ENCODE peak calls at places on chromosomes 16 and 17, in seven cellular contexts. One of them, this sample, is unnamed.

GRCh38 chr17:73429440-73430164 is 117.8 kb upstream of the CDC42EP4 start:
- DNase-seq in cardiac fibroblast: peak
- DNase-seq in endodermal cell: peak
- DNase-seq in CD8-positive, alpha-beta memory T cell: peak
- DNase-seq in BE2C: peak
- DNase-seq in IMR-90: peak
- DNase-seq in uterus: peak
- DNase-seq in this sample: peak

GRCh38 chr17:51653902-51654301 is 393.6 kb downstream of the UTP18 start:
- DNase-seq in cardiac fibroblast: no peak
- DNase-seq in endodermal cell: peak
- DNase-seq in CD8-positive, alpha-beta memory T cell: no peak
- DNase-seq in BE2C: peak
- DNase-seq in IMR-90: no peak
- DNase-seq in uterus: no peak
- DNase-seq in this sample: no peak

GRCh38 chr17:15930426-15930825 is 14.5 kb upstream of the ADORA2B start:
- DNase-seq in cardiac fibroblast: peak
- DNase-seq in endodermal cell: peak
- DNase-seq in CD8-positive, alpha-beta memory T cell: no peak
- DNase-seq in BE2C: no peak
- DNase-seq in IMR-90: no peak
- DNase-seq in uterus: no peak
- DNase-seq in this sample: no peak

GRCh38 chr16:4682084-4682581 is 11.2 kb upstream of the NUDT16L1 start:
- DNase-seq in cardiac fibroblast: no peak
- DNase-seq in endodermal cell: peak
- DNase-seq in CD8-positive, alpha-beta memory T cell: no peak
- DNase-seq in BE2C: no peak
- DNase-seq in IMR-90: no peak
- DNase-seq in uterus: no peak
- DNase-seq in this sample: no peak

GRCh38 chr17:49076575-49077384 is 55.8 kb upstream of the B4GALNT2 start:
- DNase-seq in cardiac fibroblast: peak
- DNase-seq in endodermal cell: no peak
- DNase-seq in CD8-positive, alpha-beta memory T cell: no peak
- DNase-seq in BE2C: no peak
- DNase-seq in IMR-90: peak
- DNase-seq in uterus: no peak
- DNase-seq in this sample: no peak

GRCh38 chr17:45847101-45847500 is 2.4 kb downstream of the SPPL2C start:
- DNase-seq in cardiac fibroblast: no peak
- DNase-seq in endodermal cell: no peak
- DNase-seq in CD8-positive, alpha-beta memory T cell: no peak
- DNase-seq in BE2C: no peak
- DNase-seq in IMR-90: no peak
- DNase-seq in uterus: no peak
- DNase-seq in this sample: no peak

GRCh38 chr16:80746231-80746630 is 58.2 kb downstream of the CDYL2 start:
- DNase-seq in cardiac fibroblast: no peak
- DNase-seq in endodermal cell: no peak
- DNase-seq in CD8-positive, alpha-beta memory T cell: no peak
- DNase-seq in BE2C: no peak
- DNase-seq in IMR-90: no peak
- DNase-seq in uterus: no peak
- DNase-seq in this sample: no peak

GRCh38 chr16:50954469-50954868 is 196.6 kb downstream of the SALL1 start:
- DNase-seq in cardiac fibroblast: no peak
- DNase-seq in endodermal cell: no peak
- DNase-seq in CD8-positive, alpha-beta memory T cell: no peak
- DNase-seq in BE2C: no peak
- DNase-seq in IMR-90: no peak
- DNase-seq in uterus: no peak
- DNase-seq in this sample: no peak

GRCh38 chr17:27390540-27390939 is 65.7 kb upstream of the KSR1 start:
- DNase-seq in cardiac fibroblast: no peak
- DNase-seq in endodermal cell: peak
- DNase-seq in CD8-positive, alpha-beta memory T cell: no peak
- DNase-seq in BE2C: no peak
- DNase-seq in IMR-90: no peak
- DNase-seq in uterus: no peak
- DNase-seq in this sample: no peak

GRCh38 chr17:37768438-37768837 is 23.6 kb upstream of the HNF1B start:
- DNase-seq in cardiac fibroblast: no peak
- DNase-seq in endodermal cell: no peak
- DNase-seq in CD8-positive, alpha-beta memory T cell: no peak
- DNase-seq in BE2C: no peak
- DNase-seq in IMR-90: no peak
- DNase-seq in uterus: no peak
- DNase-seq in this sample: no peak

GRCh38 chr17:61481421-61481820 is 29.2 kb downstream of the TBX4 start:
- DNase-seq in cardiac fibroblast: no peak
- DNase-seq in endodermal cell: peak
- DNase-seq in CD8-positive, alpha-beta memory T cell: no peak
- DNase-seq in BE2C: no peak
- DNase-seq in IMR-90: no peak
- DNase-seq in uterus: no peak
- DNase-seq in this sample: no peak

GRCh38 chr17:71115669-71115972 is 946.3 kb downstream of the KCNJ2 start:
- DNase-seq in cardiac fibroblast: no peak
- DNase-seq in endodermal cell: no peak
- DNase-seq in CD8-positive, alpha-beta memory T cell: no peak
- DNase-seq in BE2C: no peak
- DNase-seq in IMR-90: peak
- DNase-seq in uterus: no peak
- DNase-seq in this sample: no peak

GRCh38 chr17:61155590-61156181 is 244.0 kb upstream of the TBX2 start:
- DNase-seq in cardiac fibroblast: no peak
- DNase-seq in endodermal cell: no peak
- DNase-seq in CD8-positive, alpha-beta memory T cell: no peak
- DNase-seq in BE2C: no peak
- DNase-seq in IMR-90: no peak
- DNase-seq in uterus: no peak
- DNase-seq in this sample: no peak

GRCh38 chr17:37220609-37220953 is 155.2 kb upstream of the C17orf78 start:
- DNase-seq in cardiac fibroblast: peak
- DNase-seq in endodermal cell: peak
- DNase-seq in CD8-positive, alpha-beta memory T cell: peak
- DNase-seq in BE2C: peak
- DNase-seq in IMR-90: peak
- DNase-seq in uterus: no peak
- DNase-seq in this sample: no peak

GRCh38 chr17:66531826-66532439 is 229.5 kb downstream of the PRKCA start:
- DNase-seq in cardiac fibroblast: peak
- DNase-seq in endodermal cell: no peak
- DNase-seq in CD8-positive, alpha-beta memory T cell: no peak
- DNase-seq in BE2C: no peak
- DNase-seq in IMR-90: peak
- DNase-seq in uterus: no peak
- DNase-seq in this sample: no peak

GRCh38 chr17:9434502-9435113 is 141.0 kb downstream of the STX8 start:
- DNase-seq in cardiac fibroblast: no peak
- DNase-seq in endodermal cell: no peak
- DNase-seq in CD8-positive, alpha-beta memory T cell: no peak
- DNase-seq in BE2C: no peak
- DNase-seq in IMR-90: no peak
- DNase-seq in uterus: no peak
- DNase-seq in this sample: no peak

GRCh38 chr16:728890-729744 is 2.2 kb downstream of the HAGHL start:
- DNase-seq in cardiac fibroblast: no peak
- DNase-seq in endodermal cell: peak
- DNase-seq in CD8-positive, alpha-beta memory T cell: no peak
- DNase-seq in BE2C: no peak
- DNase-seq in IMR-90: no peak
- DNase-seq in uterus: no peak
- DNase-seq in this sample: peak
- H3K4me3 ChIP-seq in cardiac fibroblast: no peak
- H3K4me3 ChIP-seq in endodermal cell: no peak
- H3K4me3 ChIP-seq in CD8-positive, alpha-beta memory T cell: no peak
- H3K4me3 ChIP-seq in BE2C: peak
- H3K4me3 ChIP-seq in IMR-90: no peak
- H3K4me3 ChIP-seq in uterus: no peak
- H3K4me3 ChIP-seq in this sample: no peak

GRCh38 chr16:10870137-10870776 is 6.7 kb upstream of the CIITA start:
- DNase-seq in cardiac fibroblast: no peak
- DNase-seq in endodermal cell: no peak
- DNase-seq in CD8-positive, alpha-beta memory T cell: no peak
- DNase-seq in BE2C: no peak
- DNase-seq in IMR-90: no peak
- DNase-seq in uterus: no peak
- DNase-seq in this sample: no peak

GRCh38 chr16:10868089-10868488 is 8.9 kb upstream of the CIITA start:
- DNase-seq in cardiac fibroblast: no peak
- DNase-seq in endodermal cell: no peak
- DNase-seq in CD8-positive, alpha-beta memory T cell: no peak
- DNase-seq in BE2C: no peak
- DNase-seq in IMR-90: no peak
- DNase-seq in uterus: no peak
- DNase-seq in this sample: no peak

GRCh38 chr16:10870808-10871156 is 6.2 kb upstream of the CIITA start:
- DNase-seq in cardiac fibroblast: no peak
- DNase-seq in endodermal cell: no peak
- DNase-seq in CD8-positive, alpha-beta memory T cell: no peak
- DNase-seq in BE2C: no peak
- DNase-seq in IMR-90: no peak
- DNase-seq in uterus: no peak
- DNase-seq in this sample: no peak

GRCh38 chr16:10867199-10867598 is 9.8 kb upstream of the CIITA start:
- DNase-seq in cardiac fibroblast: no peak
- DNase-seq in endodermal cell: no peak
- DNase-seq in CD8-positive, alpha-beta memory T cell: no peak
- DNase-seq in BE2C: no peak
- DNase-seq in IMR-90: no peak
- DNase-seq in uterus: no peak
- DNase-seq in this sample: no peak

DNA sequence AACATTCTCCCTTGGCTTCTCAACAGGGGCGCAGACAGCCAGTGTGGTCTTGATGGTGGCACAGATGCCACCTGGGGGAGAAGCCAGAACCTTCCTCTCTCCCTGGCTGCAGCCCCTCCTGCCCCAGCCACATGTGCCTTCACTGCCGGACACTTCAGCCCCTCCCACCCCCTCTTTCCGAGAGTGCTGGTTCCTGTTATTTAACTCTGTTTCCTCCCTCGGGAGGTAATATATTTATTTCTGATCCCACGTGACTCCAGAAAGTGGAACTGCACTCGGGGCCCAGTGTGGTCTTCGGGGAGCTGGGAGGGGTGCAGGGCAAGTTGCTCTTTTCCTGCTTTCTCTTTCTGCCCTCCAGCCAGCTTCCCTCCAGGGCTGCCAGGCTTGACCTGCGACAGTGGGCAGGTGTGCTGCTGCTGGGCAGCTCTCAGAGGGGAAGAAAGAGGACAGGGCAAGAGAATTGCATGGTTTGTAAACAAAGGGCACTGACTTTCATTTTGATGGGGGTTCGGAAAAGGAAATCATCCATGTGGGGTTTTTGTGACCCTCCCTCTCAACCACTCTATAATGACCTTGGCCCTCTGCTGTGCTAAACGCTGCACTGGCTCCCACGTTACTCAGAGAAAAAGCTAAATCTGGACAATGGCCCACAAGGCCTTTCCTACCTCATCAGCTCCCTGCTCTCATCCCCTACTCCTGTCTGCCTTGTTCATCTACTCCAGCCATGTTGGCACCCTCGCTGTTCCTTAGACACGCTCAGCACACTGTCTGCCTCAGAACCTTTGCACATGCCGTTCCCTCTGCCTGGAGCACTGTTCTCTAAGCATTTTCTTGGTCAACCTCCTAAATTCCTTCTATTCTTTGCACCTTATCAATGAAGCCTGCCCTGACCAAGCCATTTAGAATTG is 8.2 kb upstream of the CIITA start:
- DNase-seq in cardiac fibroblast: no peak
- DNase-seq in endodermal cell: no peak
- DNase-seq in CD8-positive, alpha-beta memory T cell: no peak
- DNase-seq in BE2C: no peak
- DNase-seq in IMR-90: no peak
- DNase-seq in uterus: peak
- DNase-seq in this sample: no peak
- H3K4me3 ChIP-seq in cardiac fibroblast: no peak
- H3K4me3 ChIP-seq in endodermal cell: no peak
- H3K4me3 ChIP-seq in CD8-positive, alpha-beta memory T cell: no peak
- H3K4me3 ChIP-seq in BE2C: no peak
- H3K4me3 ChIP-seq in IMR-90: no peak
- H3K4me3 ChIP-seq in uterus: no peak
- H3K4me3 ChIP-seq in this sample: no peak

DNA sequence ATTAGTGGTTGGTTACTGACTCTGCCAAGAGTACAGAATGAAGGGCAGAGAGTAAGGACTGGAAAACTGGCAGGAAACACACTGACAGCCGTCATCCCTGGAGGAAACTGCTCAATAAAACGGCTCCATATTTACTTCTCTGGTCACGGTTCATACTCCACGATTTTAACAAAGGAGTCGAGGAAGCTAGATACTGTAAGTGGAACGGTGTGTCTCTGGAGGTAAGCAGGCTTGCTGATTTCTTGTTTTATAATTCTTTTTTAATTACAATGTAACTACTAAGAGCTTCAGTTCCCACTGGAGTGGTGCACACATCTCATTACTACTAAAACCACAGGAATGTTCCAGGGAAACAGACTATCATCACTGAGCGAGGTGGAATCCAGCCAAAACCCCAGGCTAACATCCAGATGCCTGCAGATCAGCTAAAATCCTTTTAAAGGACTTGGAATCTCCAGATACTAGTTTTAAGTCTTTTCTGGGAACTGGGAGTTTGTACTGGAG is 17.8 kb downstream of the SERPINF1 start:
- DNase-seq in cardiac fibroblast: peak
- DNase-seq in endodermal cell: no peak
- DNase-seq in CD8-positive, alpha-beta memory T cell: no peak
- DNase-seq in BE2C: no peak
- DNase-seq in IMR-90: peak
- DNase-seq in uterus: peak
- DNase-seq in this sample: no peak
- H3K4me3 ChIP-seq in cardiac fibroblast: no peak
- H3K4me3 ChIP-seq in endodermal cell: no peak
- H3K4me3 ChIP-seq in CD8-positive, alpha-beta memory T cell: no peak
- H3K4me3 ChIP-seq in BE2C: no peak
- H3K4me3 ChIP-seq in IMR-90: no peak
- H3K4me3 ChIP-seq in uterus: no peak
- H3K4me3 ChIP-seq in this sample: no peak

GRCh38 chr17:81121841-81122733 is 43.2 kb upstream of the PVALEF start:
- DNase-seq in cardiac fibroblast: no peak
- DNase-seq in endodermal cell: peak
- DNase-seq in CD8-positive, alpha-beta memory T cell: no peak
- DNase-seq in BE2C: no peak
- DNase-seq in IMR-90: no peak
- DNase-seq in uterus: no peak
- DNase-seq in this sample: no peak

GRCh38 chr17:81120695-81121621 is 44.3 kb upstream of the PVALEF start:
- DNase-seq in cardiac fibroblast: no peak
- DNase-seq in endodermal cell: peak
- DNase-seq in CD8-positive, alpha-beta memory T cell: no peak
- DNase-seq in BE2C: no peak
- DNase-seq in IMR-90: no peak
- DNase-seq in uterus: no peak
- DNase-seq in this sample: no peak

GRCh38 chr17:81119223-81120148 is 45.8 kb upstream of the PVALEF start:
- DNase-seq in cardiac fibroblast: peak
- DNase-seq in endodermal cell: peak
- DNase-seq in CD8-positive, alpha-beta memory T cell: peak
- DNase-seq in BE2C: peak
- DNase-seq in IMR-90: peak
- DNase-seq in uterus: peak
- DNase-seq in this sample: peak

GRCh38 chr17:81118308-81119221 is 46.7 kb upstream of the PVALEF start:
- DNase-seq in cardiac fibroblast: no peak
- DNase-seq in endodermal cell: peak
- DNase-seq in CD8-positive, alpha-beta memory T cell: no peak
- DNase-seq in BE2C: no peak
- DNase-seq in IMR-90: no peak
- DNase-seq in uterus: no peak
- DNase-seq in this sample: no peak

GRCh38 chr17:81120149-81120484 is 45.2 kb upstream of the PVALEF start:
- DNase-seq in cardiac fibroblast: no peak
- DNase-seq in endodermal cell: no peak
- DNase-seq in CD8-positive, alpha-beta memory T cell: no peak
- DNase-seq in BE2C: no peak
- DNase-seq in IMR-90: no peak
- DNase-seq in uterus: no peak
- DNase-seq in this sample: no peak
- H3K4me3 ChIP-seq in cardiac fibroblast: no peak
- H3K4me3 ChIP-seq in endodermal cell: no peak
- H3K4me3 ChIP-seq in CD8-positive, alpha-beta memory T cell: no peak
- H3K4me3 ChIP-seq in BE2C: no peak
- H3K4me3 ChIP-seq in IMR-90: no peak
- H3K4me3 ChIP-seq in uterus: no peak
- H3K4me3 ChIP-seq in this sample: no peak

This sample was measured in CD8-positive, alpha-beta T cell.